ENCODE peak calls at places on chromosomes 1 and 21, in nine cellular contexts. D is ELR; F is HTR-8/SVneo; W is trophoblast cell; C is DMS153; R is HT-29; X is tibial artery; T is stimulated activated CD8-positive, alpha-beta memory T cell treated with anti-CD3 and anti-CD28 coated beads, Interleukin-2, amount 100 ng/mL, for 1 hour; J is foreskin melanocyte. V is an unnamed sample.
A peak's percentile ranks its signal among the peaks of the same experiment; 100 is the strongest.

GRCh38 chr1:218665216-218665615 is 320.1 kb downstream of the TGFB2 start:
- DNase-seq in D (no peak), F (no peak), W (no peak), C (no peak), R (peak; percentile 62), X (peak; percentile 89), T (no peak), J (no peak), V (peak; percentile 85)

GRCh38 chr1:151759241-151759640 is 4.1 kb downstream of the MRPL9 start:
- DNase-seq in D (peak; percentile 58), F (no peak), W (no peak), C (no peak), R (no peak), X (no peak), T (no peak), J (no peak), V (peak; percentile 10)

GRCh38 chr21:35511298-35512162 is 462.4 kb upstream of the RUNX1 start:
- DNase-seq in D (peak; percentile 57), F (no peak), W (no peak), C (no peak), R (no peak), X (no peak), T (no peak), J (no peak), V (peak; percentile 88)

GRCh38 chr1:31570228-31570627 is 6.1 kb upstream of the TINAGL1 start:
- DNase-seq in D (no peak), F (no peak), W (no peak), C (no peak), R (no peak), X (no peak), T (no peak), J (no peak), V (no peak)

GRCh38 chr1:107647012-107647411 is 318.0 kb downstream of the VAV3 start:
- DNase-seq in D (no peak), F (no peak), W (peak; percentile 36), C (no peak), R (no peak), X (no peak), T (no peak), J (no peak), V (no peak)

GRCh38 chr1:246682231-246682895 is 41.8 kb upstream of the SCCPDH start:
- DNase-seq in D (no peak), F (no peak), W (peak; percentile 86), C (no peak), R (no peak), X (no peak), T (no peak), J (peak; percentile 71), V (peak; percentile 67)

GRCh38 chr1:186536272-186536905 is 75.5 kb upstream of the PDC start:
- DNase-seq in D (peak; percentile 52), F (no peak), W (no peak), C (no peak), R (no peak), X (no peak), T (no peak), J (no peak), V (peak; percentile 47)

GRCh38 chr1:217660353-217661062 is 29.4 kb downstream of the SPATA17 start:
- DNase-seq in D (peak; percentile 97), F (peak; percentile 30), W (peak; percentile 78), C (no peak), R (peak; percentile 29), X (no peak), T (no peak), J (peak; percentile 35), V (peak; percentile 68)

GRCh38 chr1:226406401-226406881 is 1.5 kb downstream of the PARP1 start:
- DNase-seq in D (peak; percentile 68), F (peak; percentile 42), W (peak; percentile 80), C (peak; percentile 43), R (peak; percentile 23), X (no peak), T (no peak), J (no peak), V (no peak)

GRCh38 chr1:234871039-234871709 is 257.5 kb downstream of the TOMM20 start:
- DNase-seq in D (no peak), F (no peak), W (no peak), C (no peak), R (no peak), X (peak; percentile 59), T (no peak), J (no peak), V (no peak)

GRCh38 chr21:38853421-38853919 is 47.7 kb downstream of the ETS2 start:
- DNase-seq in D (peak; percentile 91), F (peak; percentile 71), W (peak; percentile 97), C (peak; percentile 73), R (peak; percentile 56), X (no peak), T (no peak), J (no peak), V (peak; percentile 90)

GRCh38 chr1:63038586-63038985 is 254.7 kb downstream of the ATG4C start:
- DNase-seq in D (no peak), F (no peak), W (peak; percentile 62), C (no peak), R (no peak), X (no peak), T (no peak), J (no peak), V (no peak)

GRCh38 chr1:208866351-208866750 is 622.2 kb upstream of the PLXNA2 start:
- DNase-seq in D (no peak), F (no peak), W (no peak), C (no peak), R (no peak), X (no peak), T (no peak), J (no peak), V (no peak)

GRCh38 chr1:25046194-25046532 is 116.1 kb upstream of the RUNX3 start:
- DNase-seq in D (no peak), F (no peak), W (no peak), C (no peak), R (no peak), X (no peak), T (no peak), J (no peak), V (no peak)

GRCh38 chr1:220281159-220281574 is 8.9 kb upstream of the RAB3GAP2 start:
- DNase-seq in D (peak; percentile 54), F (no peak), W (no peak), C (peak; percentile 31), R (peak; percentile 50), X (no peak), T (no peak), J (peak; percentile 41), V (peak; percentile 32)

GRCh38 chr1:109350650-109351049 is 43.8 kb upstream of the MYBPHL start:
- DNase-seq in D (no peak), F (no peak), W (no peak), C (no peak), R (no peak), X (no peak), T (no peak), J (no peak), V (no peak)

GRCh38 chr1:183764981-183765380 is 39.9 kb upstream of the RGL1 start:
- DNase-seq in D (peak; percentile 67), F (no peak), W (no peak), C (no peak), R (no peak), X (no peak), T (no peak), J (no peak), V (peak; percentile 50)

GRCh38 chr1:74343191-74343590 is 108.0 kb downstream of the TNNI3K start:
- DNase-seq in D (no peak), F (no peak), W (no peak), C (peak; percentile 96), R (peak; percentile 16), X (no peak), T (no peak), J (no peak), V (no peak)

GRCh38 chr21:17536381-17536780 is 23.5 kb downstream of the CXADR start:
- DNase-seq in D (no peak), F (no peak), W (no peak), C (no peak), R (no peak), X (no peak), T (no peak), J (no peak), V (no peak)

GRCh38 chr1:235954306-235955283 is 87.9 kb upstream of the LYST start:
- DNase-seq in D (peak; percentile 33), F (no peak), W (no peak), C (no peak), R (no peak), X (no peak), T (no peak), J (no peak), V (no peak)

GRCh38 chr1:183543619-183544204 is 46.5 kb downstream of the NCF2 start:
- DNase-seq in D (peak; percentile 79), F (peak; percentile 43), W (peak; percentile 27), C (peak; percentile 20), R (peak; percentile 72), X (no peak), T (no peak), J (peak; percentile 55), V (peak; percentile 84)

GRCh38 chr1:216822480-216822879 is 99.3 kb upstream of the ESRRG start:
- DNase-seq in D (no peak), F (no peak), W (no peak), C (peak; percentile 88), R (no peak), X (no peak), T (no peak), J (no peak), V (no peak)

GRCh38 chr21:39385299-39386145 is 36.6 kb upstream of the HMGN1 start:
- DNase-seq in D (peak; percentile 77), F (no peak), W (peak; percentile 70), C (peak; percentile 59), R (peak; percentile 76), X (peak; percentile 86), T (peak; percentile 23), J (peak; percentile 73), V (peak; percentile 88)

GRCh38 chr1:179866616-179867015 is 11.0 kb downstream of the TOR1AIP2 start:
- DNase-seq in D (peak; percentile 5), F (no peak), W (peak; percentile 41), C (no peak), R (no peak), X (no peak), T (no peak), J (no peak), V (no peak)

GRCh38 chr1:147815503-147815902 is 55.1 kb upstream of the GJA5 start:
- DNase-seq in D (peak; percentile 34), F (no peak), W (no peak), C (no peak), R (no peak), X (no peak), T (no peak), J (peak; percentile 85), V (no peak)

GRCh38 chr1:152410599-152410998 is 3.5 kb downstream of the CRNN start:
- DNase-seq in D (no peak), F (peak; percentile 19), W (no peak), C (no peak), R (no peak), X (no peak), T (no peak), J (no peak), V (no peak)

GRCh38 chr1:223748773-223749733 is 36.7 kb downstream of the CAPN2 start:
- DNase-seq in D (peak; percentile 58), F (no peak), W (peak; percentile 70), C (no peak), R (peak; percentile 74), X (peak; percentile 83), T (peak; percentile 37), J (peak; percentile 35), V (peak; percentile 66)

GRCh38 chr1:116159177-116159576 is 48.0 kb downstream of the MAB21L3 start:
- DNase-seq in D (no peak), F (no peak), W (no peak), C (no peak), R (no peak), X (no peak), T (no peak), J (no peak), V (no peak)

GRCh38 chr1:180026556-180026955 is 71.9 kb downstream of the CEP350 start:
- DNase-seq in D (peak; percentile 65), F (no peak), W (no peak), C (no peak), R (no peak), X (no peak), T (no peak), J (peak; percentile 90), V (peak; percentile 62)

GRCh38 chr1:33055210-33055991 is 18.7 kb upstream of the AK2 start:
- DNase-seq in D (peak; percentile 88), F (peak; percentile 74), W (peak; percentile 72), C (peak; percentile 73), R (peak; percentile 90), X (peak; percentile 70), T (no peak), J (peak; percentile 83), V (peak; percentile 94)

GRCh38 chr1:94579876-94580294 is 38.3 kb upstream of the F3 start:
- DNase-seq in D (peak; percentile 99), F (peak; percentile 81), W (peak; percentile 96), C (no peak), R (peak; percentile 89), X (no peak), T (no peak), J (no peak), V (peak; percentile 83)

V was measured in cardiac fibroblast.